ENCODE peak calls at places on chromosomes 16 and 17, in five cellular contexts. K, O, R, V and G are unnamed samples.

GRCh38 chr16:23120562-23120961 is 28.7 kb downstream of the USP31 start:
- DNase-seq in K (no peak), O (no peak), R (no peak), V (no peak), G (no peak)

GRCh38 chr17:49522329-49522890 is 27.3 kb downstream of the NGFR start:
- DNase-seq in K (peak), O (no peak), R (no peak), V (no peak), G (no peak)

GRCh38 chr16:58506241-58507194 is 6.6 kb downstream of the NDRG4 start:
- DNase-seq in K (no peak), O (no peak), R (peak), V (no peak), G (no peak)

GRCh38 chr16:28067604-28068382 is 4.3 kb upstream of the GSG1L start:
- DNase-seq in K (no peak), O (no peak), R (no peak), V (no peak), G (no peak)

GRCh38 chr16:63744077-63744874 is 1377.6 kb downstream of the CDH11 start:
- DNase-seq in K (no peak), O (no peak), R (no peak), V (no peak), G (no peak)

GRCh38 chr17:20934288-20934687 is 108.5 kb downstream of the USP22 start:
- DNase-seq in K (no peak), O (no peak), R (no peak), V (no peak), G (no peak)

GRCh38 chr16:86322840-86323239 is 187.5 kb upstream of the FOXF1 start:
- DNase-seq in K (no peak), O (no peak), R (no peak), V (no peak), G (no peak)

GRCh38 chr17:29645516-29646051 is 22.9 kb upstream of the CORO6 start:
- DNase-seq in K (no peak), O (peak), R (no peak), V (no peak), G (no peak)

GRCh38 chr17:10075919-10076318 is 122.5 kb downstream of the GAS7 start:
- DNase-seq in K (no peak), O (no peak), R (no peak), V (no peak), G (no peak)

GRCh38 chr16:53097190-53097589 is 42.4 kb downstream of the CHD9 start:
- DNase-seq in K (no peak), O (no peak), R (no peak), V (no peak), G (no peak)

GRCh38 chr16:12539185-12539929 is 264.3 kb downstream of the CPPED1 start:
- DNase-seq in K (no peak), O (no peak), R (no peak), V (no peak), G (no peak)

GRCh38 chr16:53666816-53667415 is 36.7 kb downstream of the RPGRIP1L start:
- DNase-seq in K (no peak), O (no peak), R (no peak), V (no peak), G (no peak)

GRCh38 chr16:4057439-4057877 is 58.8 kb downstream of the ADCY9 start:
- DNase-seq in K (no peak), O (no peak), R (no peak), V (no peak), G (no peak)

GRCh38 chr16:85172465-85173071 is 60.3 kb upstream of the CIBAR2 start:
- DNase-seq in K (no peak), O (no peak), R (peak), V (peak), G (no peak)

GRCh38 chr17:81740395-81740961 is 28.4 kb downstream of the SLC25A10 start:
- DNase-seq in K (no peak), O (no peak), R (no peak), V (no peak), G (no peak)

GRCh38 chr16:83806036-83806435 is 1.7 kb upstream of the HSBP1 start:
- DNase-seq in K (no peak), O (no peak), R (no peak), V (no peak), G (no peak)

GRCh38 chr17:39660011-39660360 is 5.2 kb upstream of the TCAP start:
- DNase-seq in K (no peak), O (no peak), R (no peak), V (no peak), G (no peak)

GRCh38 chr16:69311115-69311532 is at the start of gene VPS4A:
- DNase-seq in K (peak), O (peak), R (peak), V (peak), G (peak)
- TF ChIP-seq POLR2A in K (no peak), O (peak), R (peak), V (peak), G (peak)

GRCh38 chr17:17042851-17043667 is 802 bp downstream of the MPRIP start:
- DNase-seq in K (no peak), O (no peak), R (no peak), V (no peak), G (peak)
- TF ChIP-seq POLR2A in K (no peak), O (no peak), R (no peak), V (peak), G (no peak)

GRCh38 chr17:78802459-78802858 is 20.4 kb upstream of the CYTH1 start:
- DNase-seq in K (no peak), O (no peak), R (no peak), V (no peak), G (no peak)

GRCh38 chr17:78798695-78799559 is 16.9 kb upstream of the CYTH1 start:
- DNase-seq in K (no peak), O (no peak), R (no peak), V (no peak), G (peak)

GRCh38 chr17:78802008-78802407 is 19.9 kb upstream of the CYTH1 start:
- DNase-seq in K (no peak), O (no peak), R (no peak), V (no peak), G (no peak)

GRCh38 chr17:78797691-78798585 is 15.9 kb upstream of the CYTH1 start:
- DNase-seq in K (no peak), O (no peak), R (no peak), V (no peak), G (no peak)

GRCh38 chr17:78800132-78800931 is 18.3 kb upstream of the CYTH1 start:
- DNase-seq in K (no peak), O (no peak), R (no peak), V (no peak), G (no peak)
- TF ChIP-seq POLR2A in K (peak), O (no peak), R (no peak), V (no peak), G (no peak)

GRCh38 chr17:77869041-77869595 is 89.4 kb upstream of the TNRC6C start:
- DNase-seq in K (no peak), O (no peak), R (no peak), V (no peak), G (no peak)

GRCh38 chr17:77867976-77868713 is 90.4 kb upstream of the TNRC6C start:
- DNase-seq in K (no peak), O (no peak), R (no peak), V (no peak), G (no peak)

GRCh38 chr17:77872199-77872598 is 86.3 kb upstream of the TNRC6C start:
- DNase-seq in K (no peak), O (no peak), R (no peak), V (no peak), G (no peak)

GRCh38 chr17:77867308-77867781 is 91.2 kb upstream of the TNRC6C start:
- DNase-seq in K (no peak), O (no peak), R (no peak), V (no peak), G (no peak)

GRCh38 chr17:77869665-77870132 is 88.8 kb upstream of the TNRC6C start:
- DNase-seq in K (peak), O (no peak), R (no peak), V (no peak), G (no peak)
- TF ChIP-seq POLR2A in K (no peak), O (no peak), R (no peak), V (no peak), G (no peak)

DNA sequence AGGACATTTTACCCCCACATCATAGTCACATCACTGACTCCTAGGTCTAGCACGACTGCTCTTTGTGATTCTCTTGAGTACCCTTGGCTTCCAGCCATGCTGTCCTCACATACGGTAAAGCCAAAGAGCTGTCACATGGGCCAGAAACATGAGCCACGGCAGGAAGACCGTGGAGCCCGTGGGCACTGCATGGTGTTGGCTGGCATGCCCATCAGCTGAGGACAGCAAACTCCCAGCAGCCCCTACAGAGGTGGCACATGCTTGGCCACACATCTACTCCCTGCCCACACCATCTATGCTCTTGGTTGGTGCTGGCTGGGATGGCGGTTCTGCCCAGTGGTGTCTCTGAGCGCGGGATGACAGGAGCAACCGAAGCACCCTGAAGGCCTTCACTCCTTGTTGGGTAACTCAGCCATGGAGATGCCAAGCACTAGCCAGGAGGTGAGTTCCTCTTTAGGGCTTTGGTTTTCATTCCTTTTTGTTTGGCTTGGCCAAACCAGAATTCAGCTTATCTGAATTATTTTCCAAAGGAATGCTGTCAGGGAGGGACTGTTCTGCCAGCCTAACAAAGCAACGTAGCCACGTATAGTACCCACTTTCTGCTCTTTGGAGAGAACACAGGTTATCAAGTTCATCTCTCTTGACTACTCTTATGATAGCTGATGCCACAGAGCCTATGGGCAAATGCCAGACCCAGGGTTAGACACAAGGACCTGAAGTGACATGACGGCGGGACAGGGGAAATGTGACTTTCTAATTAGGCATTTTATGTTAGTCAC is 10.0 kb downstream of the TNFAIP1 start:
- DNase-seq in K (no peak), O (no peak), R (peak), V (no peak), G (no peak)
- TF ChIP-seq POLR2A in K (no peak), O (no peak), R (no peak), V (no peak), G (no peak)

GRCh38 chr17:76671912-76672262 is 28.3 kb upstream of the ST6GALNAC1 start:
- DNase-seq in K (no peak), O (no peak), R (no peak), V (no peak), G (no peak)
- TF ChIP-seq POLR2A in K (peak), O (peak), R (peak), V (peak), G (peak)